ENCODE peak calls at places on chromosomes 12 and 14, in six cellular contexts. F, G, V, B, J and Y are unnamed samples. For H3K4me1, the result is how much of the 10 kb centered on the place peaks cover.

GRCh38 chr12:112684742-112685141 is 106.8 kb upstream of the RPH3A start:
- DNase-seq in G (no peak), B (no peak), J (no peak), F (no peak), V (no peak), Y (no peak)

GRCh38 chr14:63524537-63525155 is 18.5 kb downstream of the PPP2R5E start:
- DNase-seq in J (no peak), V (no peak), B (no peak), G (no peak), F (no peak), Y (no peak)

GRCh38 chr14:68739701-68740100 is 53.2 kb downstream of the ZFP36L1 start:
- DNase-seq in F (no peak), V (no peak), G (no peak), B (no peak), J (no peak), Y (no peak)

GRCh38 chr12:546920-547845 is 87.4 kb downstream of the B4GALNT3 start:
- DNase-seq in J (no peak), F (peak), V (peak), B (peak), G (peak), Y (peak)

GRCh38 chr14:49615776-49616175 is 4.7 kb downstream of the RPL36AL start:
- DNase-seq in B (no peak), V (no peak), J (no peak), F (no peak), G (no peak), Y (no peak)

GRCh38 chr12:123270380-123271181 is 1.1 kb downstream of the CDK2AP1 start:
- DNase-seq in J (no peak), V (peak), F (no peak), B (peak), G (peak), Y (peak)

GRCh38 chr12:13573698-13574321 is 377.3 kb downstream of the EMP1 start:
- DNase-seq in B (no peak), J (no peak), F (no peak), G (peak), V (no peak), Y (no peak)

GRCh38 chr14:100292776-100293461 is 13.3 kb downstream of the SLC25A29 start:
- DNase-seq in J (no peak), B (no peak), V (peak), F (no peak), G (no peak), Y (no peak)

GRCh38 chr14:101128478-101129450 is 225.2 kb upstream of the RTL1 start:
- DNase-seq in J (no peak), V (no peak), B (no peak), F (peak), G (no peak), Y (no peak)

GRCh38 chr14:57061009-57061711 is 207.5 kb downstream of the EXOC5 start:
- DNase-seq in V (no peak), B (no peak), F (no peak), J (no peak), G (no peak), Y (no peak)

GRCh38 chr12:121512561-121512960 is 68.3 kb downstream of the KDM2B start:
- DNase-seq in B (no peak), V (no peak), J (no peak), G (no peak), F (no peak), Y (no peak)

GRCh38 chr12:52800259-52800917 is 4.5 kb upstream of the KRT3 start:
- DNase-seq in F (no peak), V (peak), B (no peak), J (no peak), G (no peak), Y (no peak)

GRCh38 chr12:4228122-4228580 is 45.4 kb upstream of the CCND2 start:
- DNase-seq in F (no peak), G (no peak), B (no peak), V (no peak), J (no peak), Y (no peak)

GRCh38 chr12:2997989-2998670 is 38.9 kb downstream of the TEAD4 start:
- DNase-seq in V (no peak), G (no peak), J (no peak), F (no peak), B (no peak), Y (no peak)

GRCh38 chr12:50924131-50924438 is 28.3 kb upstream of the HIGD1C start:
- DNase-seq in V (no peak), G (no peak), J (no peak), F (no peak), B (no peak), Y (no peak)
- H3K4me1 ChIP-seq in V (under half), G (under half), J (under half), F (under half), B (half or more), Y (under half)

DNA sequence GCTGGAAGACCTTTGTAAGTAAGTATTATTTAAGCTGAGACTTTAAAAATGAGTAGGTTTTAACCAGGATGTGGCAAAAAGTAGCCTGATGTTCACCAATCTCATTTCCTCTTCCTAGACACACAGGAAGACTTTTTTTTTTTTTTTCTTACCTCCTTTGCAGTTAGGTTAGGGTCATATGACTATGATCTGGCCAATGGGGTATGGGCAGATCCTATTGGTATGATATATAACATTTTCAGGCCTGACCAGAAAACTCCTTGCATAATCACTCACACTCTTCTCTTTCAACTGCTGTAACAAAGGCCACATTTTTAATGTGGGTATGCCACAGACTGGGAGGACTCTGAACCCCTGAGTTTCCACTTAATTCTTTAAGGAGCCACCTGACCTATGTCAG is 2.7 kb upstream of the RPS6KA5 start:
- DNase-seq in B (no peak), J (no peak), V (no peak), F (no peak), G (no peak), Y (peak)
- H3K27ac ChIP-seq in B (no peak), J (no peak), V (peak), F (peak), G (no peak), Y (no peak)

DNA sequence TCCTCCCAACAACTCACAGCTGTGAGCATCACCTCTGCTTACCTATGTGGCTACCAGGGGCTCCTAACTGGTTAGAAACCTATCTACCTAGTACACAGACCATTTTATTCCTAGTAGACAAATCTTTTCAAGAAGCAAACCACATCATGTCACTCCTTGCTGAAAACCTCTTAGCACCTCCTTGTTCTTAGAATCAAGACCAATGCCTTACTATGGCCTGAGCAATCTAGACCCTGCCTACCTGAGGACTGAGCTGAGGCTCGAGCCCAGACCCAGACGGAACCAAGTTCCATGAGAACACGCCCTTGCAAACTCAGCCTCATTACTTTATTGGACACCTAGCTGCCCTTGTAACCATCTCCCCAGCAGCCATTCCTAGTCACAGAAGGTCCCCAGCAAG is 32.6 kb downstream of the CMKLR1 start:
- DNase-seq in V (no peak), G (no peak), F (no peak), B (no peak), J (no peak), Y (no peak)
- H3K4me1 ChIP-seq in V (half or more), G (under half), F (half or more), B (half or more), J (under half), Y (under half)

DNA sequence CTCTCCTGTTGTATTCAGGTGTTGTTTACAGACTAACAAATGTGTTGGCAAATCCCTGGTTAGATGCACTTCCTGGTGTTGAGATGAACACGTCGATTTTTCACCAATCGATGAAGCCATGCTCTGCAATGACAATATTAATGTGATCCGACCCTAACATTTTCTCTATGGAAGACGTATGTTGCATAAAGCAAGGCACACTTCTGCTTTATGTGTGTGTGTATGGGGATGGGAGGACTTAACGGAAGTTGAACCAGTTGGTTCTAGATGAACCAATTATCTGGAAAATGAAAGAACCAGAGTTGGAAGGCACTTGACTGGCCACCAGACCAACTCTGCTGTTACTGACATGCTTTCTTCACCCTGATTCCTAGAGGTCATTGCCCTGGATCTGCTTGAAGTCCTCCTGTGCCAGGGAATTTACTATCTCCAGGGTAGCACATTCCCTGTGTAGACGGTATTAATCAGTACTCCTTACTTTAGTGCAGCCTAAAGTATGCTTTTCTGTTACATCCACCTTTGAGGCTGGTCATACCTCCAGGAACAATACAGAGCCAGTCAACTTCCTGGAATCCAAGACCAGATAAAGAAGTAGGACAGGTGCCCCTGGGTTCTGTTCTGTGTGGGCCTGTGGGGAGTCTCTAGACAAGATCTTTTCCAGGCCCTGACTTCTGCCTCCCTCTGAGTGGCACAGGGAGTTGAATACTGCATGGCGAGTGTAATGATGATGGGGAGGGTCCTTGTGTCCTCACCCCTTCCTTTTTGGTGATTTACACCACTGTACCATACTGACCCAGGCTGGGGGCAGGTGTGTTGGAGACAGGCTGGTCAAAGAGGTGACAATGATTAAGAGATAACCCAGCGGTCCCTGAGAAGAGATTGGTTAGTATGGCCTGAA is 4.1 kb downstream of the SDR39U1 start:
- DNase-seq in B (no peak), F (no peak), V (no peak), G (no peak), J (no peak), Y (no peak)
- H3K27ac ChIP-seq in B (peak), F (peak), V (no peak), G (no peak), J (no peak), Y (no peak)

DNA sequence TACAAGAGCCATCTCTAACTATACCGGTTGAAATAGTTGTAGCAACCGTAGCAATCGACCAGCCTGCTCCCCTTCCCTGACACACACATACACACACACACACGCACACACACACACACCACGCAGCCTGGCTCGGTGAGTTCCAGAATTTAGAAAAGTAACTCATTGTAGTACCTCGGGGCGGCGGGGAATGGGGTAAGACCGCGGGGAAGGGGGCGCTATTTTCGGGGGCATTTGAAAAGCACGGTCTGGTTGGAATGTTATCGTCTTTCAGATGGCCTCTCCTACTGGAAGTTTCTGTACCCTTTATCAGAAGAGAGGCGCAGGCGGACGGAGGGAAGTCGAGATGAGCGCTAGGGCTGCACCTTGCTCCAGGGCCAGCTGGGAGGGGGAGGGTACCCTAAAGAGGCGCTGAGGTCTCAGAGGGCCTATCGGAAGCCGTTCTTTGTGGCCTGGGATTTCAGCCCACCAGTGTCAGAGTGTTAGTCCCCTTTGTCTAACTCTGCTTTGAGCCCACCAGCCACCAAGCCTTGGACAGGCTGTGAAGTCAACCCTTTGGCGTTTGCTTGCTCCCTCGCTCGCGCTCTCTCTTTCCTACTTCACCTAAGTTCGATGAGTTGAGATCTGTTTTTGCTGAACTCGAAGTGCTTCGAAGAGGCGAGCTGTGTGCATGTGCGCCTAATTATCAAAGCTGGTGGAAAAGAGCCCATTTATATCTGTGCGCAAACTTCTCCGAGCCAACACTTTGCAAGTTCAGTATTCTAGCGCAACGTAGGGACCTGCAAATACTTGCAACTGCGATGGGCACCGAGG is 844 bp downstream of the COL2A1 start:
- DNase-seq in F (no peak), J (no peak), B (no peak), G (peak), V (no peak), Y (peak)
- H3K4me1 ChIP-seq in F (under half), J (under half), B (under half), G (under half), V (under half), Y (under half)

GRCh38 chr12:10363665-10363921 is 26.2 kb downstream of the KLRK1 start:
- DNase-seq in J (no peak), G (no peak), B (no peak), F (no peak), V (no peak), Y (no peak)
- H3K27ac ChIP-seq in J (peak), G (peak), B (peak), F (peak), V (peak), Y (no peak)

DNA sequence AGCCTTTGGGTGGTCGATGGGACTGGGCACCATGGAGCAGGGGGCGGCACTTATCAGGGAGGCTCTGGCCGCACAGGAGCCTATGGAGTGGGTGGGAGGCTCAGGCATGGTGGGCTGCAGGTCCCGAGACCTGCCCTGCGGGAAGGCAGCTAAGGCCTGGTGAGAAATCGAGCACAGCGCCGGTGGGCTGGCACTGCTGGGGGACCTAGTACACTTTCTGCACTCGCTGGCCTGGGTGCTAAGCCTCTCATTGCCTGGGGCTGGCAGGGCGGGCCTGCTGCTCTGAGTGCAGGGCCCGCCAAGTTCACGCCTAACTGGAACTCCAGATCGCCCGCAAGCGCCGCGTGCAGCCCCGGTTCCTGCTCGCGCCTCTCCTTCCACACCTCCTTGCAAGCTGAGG is 33.1 kb upstream of the SLCO1B3 start:
- DNase-seq in B (no peak), V (no peak), G (no peak), J (no peak), F (no peak), Y (no peak)
- H3K4me1 ChIP-seq in B (under half), V (under half), G (under half), J (under half), F (under half), Y (under half)

GRCh38 chr12:92457458-92458195 is 245.2 kb upstream of the PLEKHG7 start:
- DNase-seq in F (no peak), V (no peak), J (no peak), G (no peak), B (no peak), Y (no peak)

GRCh38 chr12:92452763-92453162 is 250.0 kb upstream of the PLEKHG7 start:
- DNase-seq in V (no peak), B (no peak), J (no peak), G (no peak), F (no peak), Y (no peak)
- H3K27ac ChIP-seq in V (no peak), B (no peak), J (no peak), G (no peak), F (no peak), Y (no peak)

GRCh38 chr14:76775695-76776305 is 14.5 kb downstream of the VASH1 start:
- DNase-seq in F (no peak), B (no peak), G (no peak), V (no peak), J (no peak), Y (no peak)

GRCh38 chr14:76776306-76777251 is 15.3 kb downstream of the VASH1 start:
- DNase-seq in V (no peak), G (peak), B (peak), F (no peak), J (no peak), Y (peak)

GRCh38 chr14:76778546-76779215 is 17.4 kb downstream of the VASH1 start:
- DNase-seq in B (no peak), G (no peak), V (no peak), F (no peak), J (no peak), Y (no peak)

GRCh38 chr14:76779221-76780057 is 18.2 kb downstream of the VASH1 start:
- DNase-seq in J (no peak), F (no peak), G (no peak), V (no peak), B (no peak), Y (no peak)

DNA sequence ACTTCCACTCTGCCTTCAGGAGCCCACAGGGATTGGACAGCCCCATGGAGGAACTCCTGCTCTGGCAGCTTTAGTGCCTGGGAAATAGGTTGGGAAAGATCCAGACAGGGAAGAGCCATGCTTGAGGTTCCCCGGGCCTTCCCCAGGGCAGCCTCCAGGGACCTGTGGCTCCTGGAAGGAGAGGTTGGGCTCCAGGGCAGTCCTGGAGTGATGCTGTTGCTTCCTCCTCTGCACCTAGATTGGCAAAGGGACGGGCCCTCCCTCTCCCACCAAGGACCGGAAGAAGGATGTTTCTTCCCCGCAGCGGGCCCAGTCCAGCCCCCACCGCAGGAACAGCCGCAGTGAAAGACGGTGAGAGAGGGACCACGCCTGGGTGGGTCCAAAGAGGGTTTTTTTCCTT is 16.5 kb downstream of the VASH1 start:
- DNase-seq in G (no peak), F (no peak), V (no peak), B (peak), J (no peak), Y (no peak)
- H3K4me1 ChIP-seq in G (under half), F (half or more), V (under half), B (half or more), J (under half), Y (under half)

GRCh38 chr14:58151701-58152568 is at the start of gene ARMH4:
- DNase-seq in G (peak), J (peak), V (peak), B (peak), F (peak), Y (peak)

GRCh38 chr14:58149196-58149595 is 2.8 kb downstream of the ARMH4 start:
- DNase-seq in V (no peak), B (no peak), G (no peak), F (no peak), J (no peak), Y (no peak)

GRCh38 chr14:58151264-58151700 is 731 bp downstream of the ARMH4 start:
- DNase-seq in B (no peak), V (no peak), J (no peak), G (no peak), F (no peak), Y (no peak)

GRCh38 chr14:58150243-58150805 is 1.7 kb downstream of the ARMH4 start:
- DNase-seq in B (no peak), F (no peak), V (no peak), G (no peak), J (no peak), Y (no peak)

GRCh38 chr14:58152569-58152857 is 500 bp upstream of the ARMH4 start:
- DNase-seq in B (no peak), V (no peak), F (no peak), J (no peak), G (no peak), Y (no peak)
- H3K27ac ChIP-seq in B (peak), V (no peak), F (no peak), J (peak), G (no peak), Y (no peak)